ENCODE peak calls at places on chromosome 7, in ten cellular contexts. One of them, this sample, is unnamed.

GRCh38 chr7:21967500-21968099 is 21.9 kb upstream of the CDCA7L start:
- DNase-seq in sciatic nerve: no peak
- DNase-seq in ELR: no peak
- DNase-seq in endothelial cell: no peak
- DNase-seq in GF-D8: peak
- DNase-seq in NCI-H2171 treated with DMSO at 0.1 percent for 48 hours: peak
- DNase-seq in stimulated activated CD8-positive, alpha-beta memory T cell treated with anti-CD3 and anti-CD28 coated beads, Interleukin-12 subunit alpha, Interleukin-12 subunit beta, amount 100 ng/mL, for 1 hour: no peak
- DNase-seq in trophoblast cell: no peak
- DNase-seq in PC-3: no peak
- DNase-seq in activated gamma-delta T cell treated with Interleukin-2 at 50 U/mL for 16 hours: peak
- DNase-seq in this sample: peak

GRCh38 chr7:101127460-101128039 is 646 bp downstream of the SERPINE1 start:
- DNase-seq in activated gamma-delta T cell treated with Interleukin-2 at 50 U/mL for 16 hours: no peak
- DNase-seq in sciatic nerve: no peak
- DNase-seq in PC-3: no peak
- DNase-seq in stimulated activated CD8-positive, alpha-beta memory T cell treated with anti-CD3 and anti-CD28 coated beads, Interleukin-12 subunit alpha, Interleukin-12 subunit beta, amount 100 ng/mL, for 1 hour: no peak
- DNase-seq in GF-D8: no peak
- DNase-seq in NCI-H2171 treated with DMSO at 0.1 percent for 48 hours: no peak
- DNase-seq in trophoblast cell: no peak
- DNase-seq in endothelial cell: no peak
- DNase-seq in ELR: no peak
- DNase-seq in this sample: no peak

GRCh38 chr7:42480304-42480665 is 243.3 kb upstream of the GLI3 start:
- DNase-seq in ELR: no peak
- DNase-seq in sciatic nerve: no peak
- DNase-seq in GF-D8: no peak
- DNase-seq in PC-3: no peak
- DNase-seq in endothelial cell: no peak
- DNase-seq in NCI-H2171 treated with DMSO at 0.1 percent for 48 hours: no peak
- DNase-seq in trophoblast cell: no peak
- DNase-seq in activated gamma-delta T cell treated with Interleukin-2 at 50 U/mL for 16 hours: no peak
- DNase-seq in stimulated activated CD8-positive, alpha-beta memory T cell treated with anti-CD3 and anti-CD28 coated beads, Interleukin-12 subunit alpha, Interleukin-12 subunit beta, amount 100 ng/mL, for 1 hour: no peak
- DNase-seq in this sample: peak

GRCh38 chr7:40763319-40764287 is 628.8 kb downstream of the SUGCT start:
- DNase-seq in NCI-H2171 treated with DMSO at 0.1 percent for 48 hours: no peak
- DNase-seq in trophoblast cell: no peak
- DNase-seq in activated gamma-delta T cell treated with Interleukin-2 at 50 U/mL for 16 hours: no peak
- DNase-seq in PC-3: peak
- DNase-seq in endothelial cell: no peak
- DNase-seq in sciatic nerve: no peak
- DNase-seq in GF-D8: no peak
- DNase-seq in stimulated activated CD8-positive, alpha-beta memory T cell treated with anti-CD3 and anti-CD28 coated beads, Interleukin-12 subunit alpha, Interleukin-12 subunit beta, amount 100 ng/mL, for 1 hour: no peak
- DNase-seq in ELR: peak
- DNase-seq in this sample: peak

GRCh38 chr7:77702451-77703219 is 6.4 kb downstream of the RSBN1L start:
- DNase-seq in endothelial cell: no peak
- DNase-seq in activated gamma-delta T cell treated with Interleukin-2 at 50 U/mL for 16 hours: no peak
- DNase-seq in stimulated activated CD8-positive, alpha-beta memory T cell treated with anti-CD3 and anti-CD28 coated beads, Interleukin-12 subunit alpha, Interleukin-12 subunit beta, amount 100 ng/mL, for 1 hour: no peak
- DNase-seq in PC-3: no peak
- DNase-seq in trophoblast cell: no peak
- DNase-seq in NCI-H2171 treated with DMSO at 0.1 percent for 48 hours: no peak
- DNase-seq in sciatic nerve: no peak
- DNase-seq in GF-D8: no peak
- DNase-seq in ELR: peak
- DNase-seq in this sample: no peak

GRCh38 chr7:69476416-69476815 is 121.9 kb upstream of the AUTS2 start:
- DNase-seq in activated gamma-delta T cell treated with Interleukin-2 at 50 U/mL for 16 hours: no peak
- DNase-seq in GF-D8: no peak
- DNase-seq in stimulated activated CD8-positive, alpha-beta memory T cell treated with anti-CD3 and anti-CD28 coated beads, Interleukin-12 subunit alpha, Interleukin-12 subunit beta, amount 100 ng/mL, for 1 hour: no peak
- DNase-seq in PC-3: no peak
- DNase-seq in ELR: no peak
- DNase-seq in NCI-H2171 treated with DMSO at 0.1 percent for 48 hours: no peak
- DNase-seq in trophoblast cell: peak
- DNase-seq in sciatic nerve: no peak
- DNase-seq in endothelial cell: no peak
- DNase-seq in this sample: no peak

GRCh38 chr7:13541326-13541725 is 448.1 kb downstream of the ETV1 start:
- DNase-seq in NCI-H2171 treated with DMSO at 0.1 percent for 48 hours: no peak
- DNase-seq in sciatic nerve: no peak
- DNase-seq in trophoblast cell: no peak
- DNase-seq in GF-D8: no peak
- DNase-seq in endothelial cell: no peak
- DNase-seq in ELR: no peak
- DNase-seq in PC-3: no peak
- DNase-seq in activated gamma-delta T cell treated with Interleukin-2 at 50 U/mL for 16 hours: no peak
- DNase-seq in stimulated activated CD8-positive, alpha-beta memory T cell treated with anti-CD3 and anti-CD28 coated beads, Interleukin-12 subunit alpha, Interleukin-12 subunit beta, amount 100 ng/mL, for 1 hour: no peak
- DNase-seq in this sample: no peak

GRCh38 chr7:24549961-24550360 is 23.3 kb upstream of the PALS2 start:
- DNase-seq in endothelial cell: no peak
- DNase-seq in ELR: no peak
- DNase-seq in trophoblast cell: no peak
- DNase-seq in NCI-H2171 treated with DMSO at 0.1 percent for 48 hours: no peak
- DNase-seq in sciatic nerve: no peak
- DNase-seq in stimulated activated CD8-positive, alpha-beta memory T cell treated with anti-CD3 and anti-CD28 coated beads, Interleukin-12 subunit alpha, Interleukin-12 subunit beta, amount 100 ng/mL, for 1 hour: no peak
- DNase-seq in activated gamma-delta T cell treated with Interleukin-2 at 50 U/mL for 16 hours: no peak
- DNase-seq in GF-D8: no peak
- DNase-seq in PC-3: no peak
- DNase-seq in this sample: no peak

GRCh38 chr7:131012477-131013031 is 278.5 kb upstream of the KLF14 start:
- DNase-seq in PC-3: no peak
- DNase-seq in endothelial cell: no peak
- DNase-seq in ELR: peak
- DNase-seq in sciatic nerve: no peak
- DNase-seq in GF-D8: peak
- DNase-seq in NCI-H2171 treated with DMSO at 0.1 percent for 48 hours: no peak
- DNase-seq in activated gamma-delta T cell treated with Interleukin-2 at 50 U/mL for 16 hours: no peak
- DNase-seq in trophoblast cell: peak
- DNase-seq in stimulated activated CD8-positive, alpha-beta memory T cell treated with anti-CD3 and anti-CD28 coated beads, Interleukin-12 subunit alpha, Interleukin-12 subunit beta, amount 100 ng/mL, for 1 hour: no peak
- DNase-seq in this sample: peak

GRCh38 chr7:35185908-35186731 is 67.8 kb downstream of the TBX20 start:
- DNase-seq in endothelial cell: peak
- DNase-seq in sciatic nerve: no peak
- DNase-seq in NCI-H2171 treated with DMSO at 0.1 percent for 48 hours: peak
- DNase-seq in GF-D8: no peak
- DNase-seq in trophoblast cell: peak
- DNase-seq in PC-3: no peak
- DNase-seq in activated gamma-delta T cell treated with Interleukin-2 at 50 U/mL for 16 hours: no peak
- DNase-seq in ELR: peak
- DNase-seq in stimulated activated CD8-positive, alpha-beta memory T cell treated with anti-CD3 and anti-CD28 coated beads, Interleukin-12 subunit alpha, Interleukin-12 subunit beta, amount 100 ng/mL, for 1 hour: no peak
- DNase-seq in this sample: peak

GRCh38 chr7:98210513-98211220 is 572 bp upstream of the BHLHA15 start:
- DNase-seq in endothelial cell: no peak
- DNase-seq in GF-D8: no peak
- DNase-seq in NCI-H2171 treated with DMSO at 0.1 percent for 48 hours: peak
- DNase-seq in trophoblast cell: no peak
- DNase-seq in stimulated activated CD8-positive, alpha-beta memory T cell treated with anti-CD3 and anti-CD28 coated beads, Interleukin-12 subunit alpha, Interleukin-12 subunit beta, amount 100 ng/mL, for 1 hour: no peak
- DNase-seq in PC-3: no peak
- DNase-seq in activated gamma-delta T cell treated with Interleukin-2 at 50 U/mL for 16 hours: no peak
- DNase-seq in sciatic nerve: peak
- DNase-seq in ELR: no peak
- DNase-seq in this sample: no peak